ENCODE peak calls at places on chromosomes 2 and 18, in ten cellular contexts. One of them, this sample, is unnamed.

GRCh38 chr18:54109131-54109683 is 115.3 kb downstream of the MBD2 start:
- DNase-seq in BJ: no peak
- DNase-seq in 8988T: no peak
- DNase-seq in adrenal gland: no peak
- DNase-seq in T-helper 1 cell: no peak
- DNase-seq in Jurkat, Clone E6-1: no peak
- DNase-seq in iris pigment epithelial cell: peak
- DNase-seq in astrocyte of the spinal cord: no peak
- DNase-seq in GM18507: no peak
- DNase-seq in glutamatergic neuron: no peak
- DNase-seq in this sample: no peak

GRCh38 chr18:10953672-10954071 is 195.7 kb downstream of the PIEZO2 start:
- DNase-seq in GM18507: no peak
- DNase-seq in 8988T: no peak
- DNase-seq in iris pigment epithelial cell: no peak
- DNase-seq in glutamatergic neuron: peak
- DNase-seq in astrocyte of the spinal cord: no peak
- DNase-seq in BJ: no peak
- DNase-seq in Jurkat, Clone E6-1: no peak
- DNase-seq in T-helper 1 cell: no peak
- DNase-seq in adrenal gland: no peak
- DNase-seq in this sample: no peak

GRCh38 chr2:236177604-236177966 is 9.4 kb upstream of the GBX2 start:
- DNase-seq in GM18507: no peak
- DNase-seq in Jurkat, Clone E6-1: no peak
- DNase-seq in astrocyte of the spinal cord: no peak
- DNase-seq in glutamatergic neuron: peak
- DNase-seq in iris pigment epithelial cell: peak
- DNase-seq in BJ: no peak
- DNase-seq in adrenal gland: peak
- DNase-seq in 8988T: no peak
- DNase-seq in T-helper 1 cell: no peak
- DNase-seq in this sample: no peak

GRCh38 chr18:30623401-30624065 is 419.0 kb downstream of the DSC3 start:
- DNase-seq in 8988T: no peak
- DNase-seq in BJ: no peak
- DNase-seq in iris pigment epithelial cell: peak
- DNase-seq in GM18507: no peak
- DNase-seq in glutamatergic neuron: no peak
- DNase-seq in T-helper 1 cell: no peak
- DNase-seq in Jurkat, Clone E6-1: no peak
- DNase-seq in astrocyte of the spinal cord: peak
- DNase-seq in adrenal gland: no peak
- DNase-seq in this sample: no peak

GRCh38 chr2:48207201-48207641 is 300.9 kb upstream of the FBXO11 start:
- DNase-seq in BJ: no peak
- DNase-seq in glutamatergic neuron: no peak
- DNase-seq in Jurkat, Clone E6-1: no peak
- DNase-seq in adrenal gland: no peak
- DNase-seq in astrocyte of the spinal cord: no peak
- DNase-seq in 8988T: no peak
- DNase-seq in T-helper 1 cell: no peak
- DNase-seq in GM18507: no peak
- DNase-seq in iris pigment epithelial cell: no peak
- DNase-seq in this sample: no peak

GRCh38 chr2:137228566-137228965 is 463.2 kb downstream of the THSD7B start:
- DNase-seq in GM18507: no peak
- DNase-seq in astrocyte of the spinal cord: peak
- DNase-seq in adrenal gland: peak
- DNase-seq in BJ: peak
- DNase-seq in glutamatergic neuron: no peak
- DNase-seq in iris pigment epithelial cell: peak
- DNase-seq in 8988T: no peak
- DNase-seq in Jurkat, Clone E6-1: no peak
- DNase-seq in T-helper 1 cell: no peak
- DNase-seq in this sample: no peak

GRCh38 chr2:120272763-120273481 is 20.3 kb downstream of the RALB start:
- DNase-seq in Jurkat, Clone E6-1: no peak
- DNase-seq in glutamatergic neuron: no peak
- DNase-seq in 8988T: no peak
- DNase-seq in astrocyte of the spinal cord: no peak
- DNase-seq in iris pigment epithelial cell: peak
- DNase-seq in T-helper 1 cell: no peak
- DNase-seq in adrenal gland: no peak
- DNase-seq in GM18507: no peak
- DNase-seq in BJ: no peak
- DNase-seq in this sample: no peak

GRCh38 chr2:8652774-8653426 is 29.0 kb upstream of the ID2 start:
- DNase-seq in 8988T: no peak
- DNase-seq in iris pigment epithelial cell: no peak
- DNase-seq in glutamatergic neuron: no peak
- DNase-seq in BJ: no peak
- DNase-seq in T-helper 1 cell: no peak
- DNase-seq in GM18507: no peak
- DNase-seq in adrenal gland: no peak
- DNase-seq in astrocyte of the spinal cord: no peak
- DNase-seq in Jurkat, Clone E6-1: no peak
- DNase-seq in this sample: no peak

GRCh38 chr2:85445316-85446295 is 27.1 kb downstream of the SH2D6 start:
- DNase-seq in Jurkat, Clone E6-1: no peak
- DNase-seq in T-helper 1 cell: no peak
- DNase-seq in astrocyte of the spinal cord: peak
- DNase-seq in glutamatergic neuron: no peak
- DNase-seq in GM18507: no peak
- DNase-seq in BJ: peak
- DNase-seq in 8988T: no peak
- DNase-seq in adrenal gland: peak
- DNase-seq in iris pigment epithelial cell: peak
- DNase-seq in this sample: peak

GRCh38 chr2:197163755-197164753 is 146.5 kb downstream of the ANKRD44 start:
- DNase-seq in adrenal gland: no peak
- DNase-seq in T-helper 1 cell: no peak
- DNase-seq in glutamatergic neuron: peak
- DNase-seq in BJ: no peak
- DNase-seq in GM18507: no peak
- DNase-seq in astrocyte of the spinal cord: no peak
- DNase-seq in Jurkat, Clone E6-1: no peak
- DNase-seq in 8988T: no peak
- DNase-seq in iris pigment epithelial cell: no peak
- DNase-seq in this sample: peak

GRCh38 chr18:55246278-55246677 is 287.0 kb upstream of the CCDC68 start:
- DNase-seq in glutamatergic neuron: no peak
- DNase-seq in adrenal gland: no peak
- DNase-seq in BJ: no peak
- DNase-seq in iris pigment epithelial cell: no peak
- DNase-seq in astrocyte of the spinal cord: no peak
- DNase-seq in T-helper 1 cell: no peak
- DNase-seq in GM18507: no peak
- DNase-seq in 8988T: no peak
- DNase-seq in Jurkat, Clone E6-1: no peak
- DNase-seq in this sample: no peak

GRCh38 chr2:86622878-86623548 is 652 bp downstream of the RNF103 start:
- DNase-seq in Jurkat, Clone E6-1: no peak
- DNase-seq in glutamatergic neuron: peak
- DNase-seq in 8988T: peak
- DNase-seq in GM18507: no peak
- DNase-seq in astrocyte of the spinal cord: peak
- DNase-seq in T-helper 1 cell: peak
- DNase-seq in adrenal gland: peak
- DNase-seq in iris pigment epithelial cell: no peak
- DNase-seq in BJ: no peak
- DNase-seq in this sample: peak

GRCh38 chr2:17851731-17852585 is 26.5 kb upstream of the KCNS3 start:
- DNase-seq in glutamatergic neuron: peak
- DNase-seq in astrocyte of the spinal cord: peak
- DNase-seq in iris pigment epithelial cell: peak
- DNase-seq in adrenal gland: peak
- DNase-seq in T-helper 1 cell: no peak
- DNase-seq in GM18507: peak
- DNase-seq in BJ: peak
- DNase-seq in 8988T: no peak
- DNase-seq in Jurkat, Clone E6-1: peak
- DNase-seq in this sample: no peak

GRCh38 chr2:71282493-71282892 is 49.1 kb upstream of the ZNF638 start:
- DNase-seq in T-helper 1 cell: no peak
- DNase-seq in iris pigment epithelial cell: no peak
- DNase-seq in Jurkat, Clone E6-1: peak
- DNase-seq in GM18507: no peak
- DNase-seq in BJ: no peak
- DNase-seq in astrocyte of the spinal cord: no peak
- DNase-seq in 8988T: no peak
- DNase-seq in glutamatergic neuron: no peak
- DNase-seq in adrenal gland: no peak
- DNase-seq in this sample: no peak

GRCh38 chr2:109061736-109062557 is 67.1 kb upstream of the SH3RF3 start:
- DNase-seq in 8988T: no peak
- DNase-seq in BJ: no peak
- DNase-seq in T-helper 1 cell: no peak
- DNase-seq in astrocyte of the spinal cord: no peak
- DNase-seq in adrenal gland: no peak
- DNase-seq in glutamatergic neuron: no peak
- DNase-seq in iris pigment epithelial cell: no peak
- DNase-seq in GM18507: no peak
- DNase-seq in Jurkat, Clone E6-1: no peak
- DNase-seq in this sample: no peak

GRCh38 chr18:63975632-63976031 is 5.8 kb downstream of the SERPINB8 start:
- DNase-seq in astrocyte of the spinal cord: no peak
- DNase-seq in adrenal gland: no peak
- DNase-seq in iris pigment epithelial cell: no peak
- DNase-seq in T-helper 1 cell: no peak
- DNase-seq in BJ: no peak
- DNase-seq in glutamatergic neuron: no peak
- DNase-seq in 8988T: no peak
- DNase-seq in Jurkat, Clone E6-1: no peak
- DNase-seq in GM18507: no peak
- DNase-seq in this sample: no peak

GRCh38 chr2:224038049-224038829 is 847 bp downstream of the SERPINE2 start:
- DNase-seq in 8988T: peak
- DNase-seq in glutamatergic neuron: peak
- DNase-seq in adrenal gland: no peak
- DNase-seq in T-helper 1 cell: no peak
- DNase-seq in GM18507: peak
- DNase-seq in iris pigment epithelial cell: peak
- DNase-seq in BJ: no peak
- DNase-seq in Jurkat, Clone E6-1: no peak
- DNase-seq in astrocyte of the spinal cord: peak
- DNase-seq in this sample: peak